ENCODE peak calls at places on chromosomes 6 and 20, in nine cellular contexts. V, R, L, F, O, B, Z, X and G are unnamed samples.

GRCh38 chr6:160055813-160056212 is 65.8 kb upstream of the SLC22A1 start:
- DNase-seq in V (no peak), R (no peak), L (no peak), F (no peak), O (no peak), B (no peak), Z (no peak), X (no peak), G (no peak)

GRCh38 chr6:151666526-151666925 is 141.0 kb upstream of the ESR1 start:
- DNase-seq in V (no peak), R (no peak), L (no peak), F (no peak), O (no peak), B (no peak), Z (no peak), X (no peak), G (no peak)

GRCh38 chr6:56713285-56713684 is 70.6 kb upstream of the DST start:
- DNase-seq in V (no peak), R (peak; percentile 90), L (no peak), F (peak; percentile 92), O (no peak), B (no peak), Z (peak; percentile 22), X (peak; percentile 76), G (no peak)

GRCh38 chr20:36571564-36572504 is 1.6 kb upstream of the TGIF2 start:
- DNase-seq in V (no peak), R (no peak), L (no peak), F (no peak), O (no peak), B (no peak), Z (no peak), X (no peak), G (no peak)

GRCh38 chr6:33850869-33851541 is 47.2 kb upstream of the MLN start:
- DNase-seq in V (no peak), R (no peak), L (no peak), F (no peak), O (no peak), B (no peak), Z (no peak), X (no peak), G (no peak)

GRCh38 chr20:46361386-46361785 is 45.0 kb downstream of the ELMO2 start:
- DNase-seq in V (no peak), R (no peak), L (peak; percentile 41), F (no peak), O (no peak), B (peak; percentile 40), Z (no peak), X (no peak), G (no peak)

GRCh38 chr6:107991061-107991460 is 33.1 kb upstream of the SEC63 start:
- DNase-seq in V (no peak), R (peak; percentile 6), L (no peak), F (peak; percentile 12), O (no peak), B (no peak), Z (no peak), X (no peak), G (no peak)

GRCh38 chr6:35139924-35140524 is 1.1 kb downstream of the TCP11 start:
- DNase-seq in V (peak; percentile 18), R (peak; percentile 76), L (peak; percentile 46), F (peak; percentile 74), O (peak; percentile 77), B (peak; percentile 15), Z (no peak), X (peak; percentile 52), G (peak; percentile 24)

GRCh38 chr20:59820204-59821041 is 113.0 kb downstream of the SYCP2 start:
- DNase-seq in V (no peak), R (no peak), L (no peak), F (no peak), O (peak; percentile 77), B (no peak), Z (no peak), X (peak; percentile 54), G (no peak)

GRCh38 chr6:134813146-134813545 is 136.8 kb downstream of the ALDH8A1 start:
- DNase-seq in V (no peak), R (peak; percentile 63), L (no peak), F (peak; percentile 31), O (no peak), B (no peak), Z (no peak), X (no peak), G (no peak)

GRCh38 chr20:18055261-18055660 is 2.5 kb downstream of the OVOL2 start:
- DNase-seq in V (no peak), R (no peak), L (no peak), F (no peak), O (no peak), B (no peak), Z (no peak), X (no peak), G (no peak)

GRCh38 chr6:139701003-139701402 is 326.6 kb upstream of the CITED2 start:
- DNase-seq in V (no peak), R (no peak), L (no peak), F (no peak), O (no peak), B (no peak), Z (no peak), X (no peak), G (no peak)

GRCh38 chr6:27280540-27281000 is 31.5 kb downstream of the POM121L2 start:
- DNase-seq in V (no peak), R (peak; percentile 9), L (no peak), F (peak; percentile 60), O (no peak), B (no peak), Z (no peak), X (no peak), G (no peak)

GRCh38 chr6:24919404-24919892 is 16.3 kb downstream of the RIPOR2 start:
- DNase-seq in V (no peak), R (no peak), L (no peak), F (no peak), O (no peak), B (no peak), Z (no peak), X (no peak), G (no peak)

GRCh38 chr6:123777554-123777953 is 26.1 kb upstream of the NKAIN2 start:
- DNase-seq in V (no peak), R (no peak), L (no peak), F (no peak), O (peak; percentile 5), B (no peak), Z (no peak), X (no peak), G (no peak)

GRCh38 chr6:9140861-9141534 is 705.7 kb upstream of the SLC35B3 start:
- DNase-seq in V (no peak), R (peak; percentile 49), L (no peak), F (peak; percentile 36), O (no peak), B (no peak), Z (no peak), X (peak; percentile 21), G (peak; percentile 4)